ENCODE peak calls at places on chromosomes 7 and 10, in six cellular contexts. P is endothelial cell of umbilical vein, F is fibroblast of lung, U is GM23338, K is PC-3, M is mammary epithelial cell. D is an unnamed sample.

GRCh38 chr7:67413670-67414069 is 417.0 kb downstream of the TYW1 start:
- DNase-seq in U (no peak), M (no peak), K (no peak), F (no peak), P (no peak), D (no peak)

GRCh38 chr7:18573410-18574234 is 78.1 kb downstream of the HDAC9 start:
- DNase-seq in M (no peak), K (no peak), F (no peak), U (no peak), P (no peak), D (no peak)

GRCh38 chr7:85177316-85177715 is 9.5 kb downstream of the SEMA3D start:
- DNase-seq in K (no peak), M (no peak), P (no peak), F (no peak), U (no peak), D (no peak)

GRCh38 chr10:33459597-33459996 is 125.1 kb upstream of the NRP1 start:
- DNase-seq in F (no peak), P (no peak), M (peak), U (no peak), K (peak), D (peak)

GRCh38 chr7:32037650-32038198 is 32.5 kb downstream of the PDE1C start:
- DNase-seq in F (no peak), U (no peak), K (no peak), P (no peak), M (peak), D (no peak)

GRCh38 chr7:74575811-74576210 is 81.7 kb upstream of the GTF2I start:
- DNase-seq in K (no peak), M (no peak), P (no peak), U (no peak), F (no peak), D (no peak)

GRCh38 chr10:17430647-17431355 is 23.6 kb downstream of the ST8SIA6 start:
- DNase-seq in M (peak), F (peak), P (peak), U (peak), K (peak), D (peak)

GRCh38 chr10:122689146-122689807 is 10.4 kb downstream of the C10orf120 start:
- DNase-seq in M (no peak), K (no peak), F (no peak), U (no peak), P (peak), D (no peak)

GRCh38 chr10:7408494-7409044 is 2.3 kb downstream of the SFMBT2 start:
- DNase-seq in F (peak), U (peak), M (peak), P (peak), K (peak), D (no peak)

GRCh38 chr7:26507375-26508068 is 215.9 kb downstream of the SNX10 start:
- DNase-seq in K (no peak), F (no peak), U (no peak), P (peak), M (no peak), D (no peak)

GRCh38 chr10:72563327-72563932 is 62.4 kb downstream of the MICU1 start:
- DNase-seq in K (no peak), M (peak), P (peak), F (no peak), U (no peak), D (no peak)

GRCh38 chr7:108222236-108222892 is 92.2 kb upstream of the LAMB4 start:
- DNase-seq in F (peak), P (peak), U (peak), M (no peak), K (no peak), D (no peak)

GRCh38 chr7:285731-286130 is 4.2 kb upstream of the FOXL3 start:
- DNase-seq in U (no peak), K (no peak), M (no peak), P (no peak), F (no peak), D (no peak)

GRCh38 chr10:70626056-70626455 is 23.5 kb upstream of the PRF1 start:
- DNase-seq in U (peak), F (no peak), K (no peak), M (no peak), P (no peak), D (no peak)

GRCh38 chr7:14639801-14640200 is 262.8 kb downstream of the DGKB start:
- DNase-seq in K (peak), M (peak), F (no peak), U (no peak), P (no peak), D (peak)

DNA sequence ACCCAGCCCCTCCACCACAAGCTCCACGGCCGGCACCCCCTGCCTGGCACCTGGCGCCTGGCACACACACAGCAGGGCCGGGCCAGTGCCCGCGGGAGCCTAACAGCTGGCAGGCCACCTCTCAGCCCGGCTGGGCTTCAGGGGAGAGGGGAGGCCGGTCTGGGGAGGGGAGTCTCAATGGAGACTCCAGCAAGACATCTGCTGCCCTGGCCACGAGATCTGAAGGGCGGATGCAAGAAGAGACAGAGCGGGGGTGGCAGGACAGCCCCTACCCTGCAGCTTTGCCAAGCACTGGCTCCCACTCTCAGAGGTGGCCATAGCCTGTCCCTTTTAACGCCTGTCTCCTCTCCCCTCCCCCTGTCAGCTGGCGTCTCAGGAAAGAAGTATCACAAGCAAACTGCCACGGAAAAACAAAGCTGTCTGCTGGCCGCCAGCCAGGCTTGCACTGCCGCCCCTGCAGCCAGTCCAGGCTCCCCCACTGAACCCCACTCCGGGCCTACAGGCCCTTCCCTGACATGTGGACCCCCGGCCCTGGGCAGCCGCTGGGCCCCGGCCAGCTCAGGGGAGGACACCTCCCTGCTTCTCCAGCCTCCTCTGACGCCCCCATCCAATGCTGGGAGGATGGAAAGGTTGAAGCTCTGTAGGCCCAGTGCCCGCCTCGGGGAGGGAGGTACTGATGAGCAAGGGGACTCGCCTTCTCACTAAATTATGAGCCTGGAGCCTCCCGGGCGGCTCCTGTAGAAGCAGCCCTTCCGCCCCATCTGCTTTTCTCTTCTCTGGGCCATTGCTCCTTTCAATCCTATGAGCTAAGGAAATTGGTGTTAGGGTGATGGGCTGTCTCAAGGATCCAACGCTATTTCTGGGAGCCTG is 178.4 kb downstream of the ARHGAP12 start:
- DNase-seq in F (no peak), P (peak), U (no peak), M (no peak), K (no peak), D (peak)
- H2AFZ ChIP-seq in F (peak), P (peak), U (peak), M (peak), K (no peak), D (peak)

GRCh38 chr7:70736715-70737460 is 395.1 kb upstream of the GALNT17 start:
- DNase-seq in M (peak), P (peak), F (peak), K (no peak), U (peak), D (peak)
- H2AFZ ChIP-seq in M (peak), P (peak), F (no peak), K (no peak), U (no peak), D (no peak)

GRCh38 chr7:16644157-16644556 is 1.4 kb downstream of the ANKMY2 start:
- DNase-seq in F (no peak), P (no peak), K (no peak), U (no peak), M (no peak), D (no peak)
- H2AFZ ChIP-seq in F (peak), P (peak), K (peak), U (peak), M (peak), D (peak)

GRCh38 chr7:16091951-16092350 is 329.4 kb downstream of the CRPPA start:
- DNase-seq in M (no peak), F (peak), P (peak), U (no peak), K (no peak), D (no peak)
- H2AFZ ChIP-seq in M (peak), F (no peak), P (peak), U (no peak), K (no peak), D (no peak)

DNA sequence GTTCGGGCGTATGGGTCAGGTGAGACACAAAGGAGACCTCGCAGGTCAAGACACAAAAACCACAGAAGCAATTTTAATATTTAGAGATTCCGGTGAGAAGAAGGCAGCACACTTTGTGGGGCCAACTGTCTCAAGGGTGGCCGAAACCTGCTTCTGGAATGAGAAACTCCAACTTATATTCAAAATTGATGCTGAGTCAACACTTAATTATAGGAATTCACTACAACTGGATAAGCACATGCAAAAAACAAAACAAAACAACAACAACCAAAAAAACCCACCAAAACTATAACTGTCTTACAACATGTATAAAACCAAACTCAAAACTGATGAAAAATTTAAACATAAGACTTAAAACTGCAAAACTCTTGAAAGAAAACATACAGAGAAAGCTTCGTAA is 593.3 kb downstream of the POM121L12 start:
- DNase-seq in M (no peak), F (no peak), U (no peak), K (no peak), P (no peak), D (no peak)
- H2AFZ ChIP-seq in M (no peak), F (no peak), U (peak), K (no peak), P (no peak), D (no peak)

GRCh38 chr7:114589436-114589835 is 174.8 kb downstream of the FOXP2 start:
- DNase-seq in F (no peak), M (no peak), P (no peak), K (no peak), U (no peak), D (no peak)
- H2AFZ ChIP-seq in F (no peak), M (no peak), P (no peak), K (no peak), U (peak), D (no peak)

GRCh38 chr7:137342340-137342739 is 1.2 kb downstream of the PTN start:
- DNase-seq in U (no peak), P (no peak), K (no peak), F (peak), M (no peak), D (peak)
- H2AFZ ChIP-seq in U (no peak), P (no peak), K (no peak), F (peak), M (peak), D (peak)

DNA sequence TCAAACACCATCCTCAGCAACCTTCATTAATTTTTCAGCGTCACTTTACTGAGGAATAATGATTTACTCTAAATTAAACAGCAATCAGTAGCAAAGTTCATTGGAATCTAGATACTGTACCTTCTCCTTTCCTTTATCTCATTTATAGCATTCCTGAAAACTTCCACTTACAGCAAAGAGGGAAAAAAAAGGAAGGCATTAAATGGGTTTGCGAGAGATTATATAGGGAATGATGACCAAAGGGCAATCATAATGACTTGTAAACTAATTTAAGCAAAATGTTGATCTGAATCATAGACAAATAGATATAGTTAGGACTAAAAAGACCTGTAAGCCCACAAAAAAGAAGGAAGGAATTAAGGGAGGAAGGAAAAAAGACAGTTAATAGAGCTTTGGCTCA is 42.0 kb downstream of the IPMK start:
- DNase-seq in M (no peak), U (no peak), K (no peak), P (no peak), F (no peak), D (no peak)
- H2AFZ ChIP-seq in M (no peak), U (no peak), K (no peak), P (no peak), F (no peak), D (no peak)

GRCh38 chr7:133050200-133050995 is 31.5 kb downstream of the CHCHD3 start:
- DNase-seq in F (no peak), U (no peak), M (no peak), K (no peak), P (no peak), D (no peak)
- H2AFZ ChIP-seq in F (no peak), U (no peak), M (no peak), K (no peak), P (no peak), D (no peak)